ENCODE peak calls at places on chromosome 16, in four cellular contexts. B is transverse colon, U is IMR-90, K is uterus. H is an unnamed sample. For H3K4me1 and H3K27me3, the result is how much of the 10 kb centered on the place peaks cover.

GRCh38 chr16:51409001-51409675 is 258.1 kb upstream of the SALL1 start:
- DNase-seq in B (no peak), U (peak), K (peak), H (no peak)

GRCh38 chr16:77569406-77569805 is 134.6 kb upstream of the ADAMTS18 start:
- DNase-seq in B (no peak), U (no peak), K (no peak), H (no peak)

GRCh38 chr16:66844342-66845079 is at the start of gene CA7:
- DNase-seq in B (no peak), U (no peak), K (peak), H (no peak)

GRCh38 chr16:65600046-65600445 is 478.2 kb upstream of the CDH11 start:
- DNase-seq in B (no peak), U (no peak), K (no peak), H (no peak)

GRCh38 chr16:48385272-48385953 is at the start of gene SIAH1:
- DNase-seq in B (peak), U (peak), K (peak), H (peak)

GRCh38 chr16:21283521-21284289 is 5.6 kb upstream of the CRYM start:
- DNase-seq in B (peak), U (peak), K (peak), H (no peak)

GRCh38 chr16:88650749-88651275 is at the start of gene CYBA:
- DNase-seq in B (peak), U (peak), K (peak), H (peak)

GRCh38 chr16:56830669-56831068 is 34.3 kb upstream of the SLC12A3 start:
- DNase-seq in B (no peak), U (no peak), K (no peak), H (no peak)

GRCh38 chr16:67883872-67884261 is 818 bp upstream of the NRN1L start:
- DNase-seq in B (peak), U (peak), K (peak), H (peak)

GRCh38 chr16:88527937-88528743 is 42.1 kb upstream of the ZC3H18 start:
- DNase-seq in B (no peak), U (no peak), K (no peak), H (no peak)

GRCh38 chr16:66357523-66357928 is 9.0 kb upstream of the CDH5 start:
- DNase-seq in B (peak), U (peak), K (peak), H (peak)

GRCh38 chr16:10070591-10070990 is 111.6 kb downstream of the GRIN2A start:
- DNase-seq in B (no peak), U (no peak), K (no peak), H (no peak)

GRCh38 chr16:987846-988245 is 6.3 kb downstream of the SOX8 start:
- DNase-seq in B (no peak), U (no peak), K (no peak), H (no peak)

GRCh38 chr16:50093607-50094570 is 28.1 kb downstream of the HEATR3 start:
- DNase-seq in B (peak), U (no peak), K (peak), H (peak)

GRCh38 chr16:61214780-61215179 is 821.5 kb downstream of the CDH8 start:
- DNase-seq in B (no peak), U (no peak), K (no peak), H (no peak)

GRCh38 chr16:4358831-4359561 is 7.9 kb upstream of the PAM16 start:
- DNase-seq in B (peak), U (no peak), K (peak), H (peak)

DNA sequence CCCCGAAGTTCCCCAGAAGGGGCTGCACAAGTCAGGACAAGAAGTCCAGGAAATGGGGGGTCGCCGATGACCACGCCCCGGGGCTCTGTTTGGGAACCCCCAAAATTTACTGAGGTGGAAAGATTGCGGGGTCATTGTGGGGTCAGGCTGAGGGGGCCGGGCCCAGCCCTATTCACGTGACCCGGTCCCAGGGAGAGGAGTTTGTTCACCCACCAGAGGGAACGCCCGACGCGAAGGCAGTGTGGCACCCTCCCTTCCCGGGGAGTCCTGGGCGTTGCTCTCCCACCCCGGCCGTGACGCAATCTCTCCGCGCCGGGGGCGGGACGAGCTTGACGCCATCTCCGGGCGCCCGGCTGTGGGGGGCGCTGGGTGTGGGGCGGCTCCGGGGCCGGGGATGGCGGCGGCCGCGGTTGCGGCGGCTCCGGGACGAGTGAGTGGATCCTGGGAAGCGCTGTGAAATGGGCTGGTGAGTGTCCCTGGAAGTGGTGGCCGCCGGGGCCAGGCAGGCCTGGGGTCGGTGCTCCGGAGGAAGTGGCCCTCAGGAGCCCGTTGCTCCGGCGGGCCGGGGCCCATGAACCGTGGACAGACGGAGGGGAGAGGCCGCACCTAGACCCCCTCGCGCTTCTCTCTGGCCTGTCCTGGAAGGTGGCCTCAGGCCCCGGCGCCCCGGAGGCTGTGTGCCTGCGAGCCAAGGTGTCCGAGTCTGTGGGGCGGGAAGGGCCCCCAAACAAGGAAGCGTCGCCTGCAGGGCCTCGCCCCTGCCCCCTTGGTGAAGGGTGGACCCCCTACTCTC is at the start of gene ATXN1L:
- DNase-seq in B (peak), U (peak), K (peak), H (peak)
- TF ChIP-seq POLR2A in B (peak), U (peak), K (peak), H (peak)

GRCh38 chr16:11276880-11277593 is 757 bp upstream of the PRM2 start:
- DNase-seq in B (no peak), U (no peak), K (no peak), H (no peak)

GRCh38 chr16:11278681-11279628 is 2.2 kb downstream of the PRM1 start:
- DNase-seq in B (no peak), U (no peak), K (no peak), H (no peak)

GRCh38 chr16:11277607-11278337 is 1.5 kb upstream of the PRM2 start:
- DNase-seq in B (no peak), U (no peak), K (no peak), H (no peak)

GRCh38 chr16:11283820-11284248 is 2.7 kb upstream of the PRM1 start:
- DNase-seq in B (no peak), U (peak), K (no peak), H (no peak)

GRCh38 chr16:11280616-11281522 is at the start of gene PRM1:
- DNase-seq in B (no peak), U (no peak), K (no peak), H (no peak)
- H3K4me1 ChIP-seq in B (under half), U (under half), K (under half), H (under half)

DNA sequence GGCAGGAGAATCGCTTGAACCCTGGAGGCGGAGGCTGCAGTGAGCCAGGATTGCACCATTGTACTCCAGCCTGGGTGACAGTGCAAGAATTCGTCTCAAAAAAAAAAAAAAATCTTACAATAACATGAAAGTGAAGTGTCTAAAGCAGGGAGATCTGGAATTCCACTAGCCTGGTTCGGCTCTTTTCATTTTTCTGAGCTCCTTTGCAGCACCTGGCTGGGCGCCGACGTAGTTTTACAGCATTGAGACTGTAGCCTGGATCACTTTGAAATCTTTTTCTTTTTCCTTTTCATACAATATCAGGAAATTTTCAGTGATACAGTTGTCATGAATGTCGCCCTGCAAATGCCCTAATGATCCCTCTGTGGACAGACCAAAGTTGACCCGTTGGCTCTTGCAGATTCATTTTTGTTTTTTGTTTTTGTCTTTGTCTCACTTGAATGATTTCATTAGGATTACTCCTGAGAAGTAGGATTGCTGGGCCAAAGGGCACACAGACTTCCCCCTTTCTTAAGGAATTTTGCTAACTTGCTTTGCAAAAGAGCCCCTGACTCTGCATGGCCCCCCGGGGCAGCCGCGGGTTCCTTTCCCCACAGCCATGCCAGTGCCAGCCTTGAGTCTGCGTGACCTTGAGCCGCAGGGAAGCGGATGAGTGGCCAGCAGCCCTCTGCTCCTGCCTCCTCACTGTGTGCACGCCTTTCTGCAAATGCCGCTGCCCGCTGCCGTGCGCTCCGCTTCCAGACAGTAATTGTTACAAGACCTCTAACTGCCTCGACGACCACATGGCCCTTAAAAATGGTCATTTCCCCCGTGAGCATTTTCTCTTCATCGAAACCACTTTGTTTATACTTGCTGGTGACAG is 28.0 kb downstream of the CRISPLD2 start:
- DNase-seq in B (no peak), U (no peak), K (no peak), H (no peak)
- H3K27me3 ChIP-seq in B (under half), U (under half), K (under half), H (under half)

DNA sequence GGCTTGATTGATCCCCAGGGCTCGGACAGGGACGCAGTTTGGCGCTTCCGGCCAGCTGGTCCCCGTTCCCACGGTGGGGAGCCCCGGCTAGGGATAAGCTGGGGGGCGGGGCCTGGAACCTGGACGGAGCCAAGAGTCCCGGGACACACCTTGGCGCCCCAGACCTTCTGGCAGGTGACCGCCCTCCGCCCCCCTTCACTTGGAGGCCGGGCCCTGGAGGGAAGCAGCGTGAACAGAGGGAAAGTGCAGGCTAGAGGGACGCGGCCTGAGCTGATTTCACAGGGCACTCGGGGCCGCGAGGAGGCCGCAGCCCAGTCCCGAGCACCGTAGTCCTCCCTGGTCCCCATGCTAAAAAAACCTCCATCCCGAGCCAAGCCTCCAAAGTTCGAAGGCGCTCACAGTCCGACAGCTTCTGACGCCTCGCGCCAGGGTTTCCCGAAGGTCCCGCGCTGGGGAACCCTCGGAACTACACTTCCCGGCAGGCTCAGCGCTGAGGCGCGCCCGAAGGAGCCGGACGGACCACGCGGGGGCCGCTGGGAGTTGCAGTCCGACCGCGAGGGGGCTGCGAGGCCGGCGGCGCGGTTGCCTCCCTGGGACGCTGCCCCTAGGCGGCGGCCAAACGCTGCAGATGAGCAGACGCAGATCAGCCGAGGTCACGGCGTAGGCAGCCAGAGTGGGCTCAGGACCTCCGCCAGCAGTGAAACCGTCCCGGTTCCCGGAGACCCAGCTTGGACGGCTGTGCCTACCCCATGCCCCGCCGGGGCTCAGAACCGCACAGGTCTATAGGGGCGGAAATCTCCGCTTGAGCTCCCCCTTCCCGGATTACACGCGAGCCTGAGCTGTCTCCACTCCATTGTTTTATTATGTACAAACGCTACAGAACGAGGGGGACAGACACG is at the start of gene TBX6:
- DNase-seq in B (peak), U (peak), K (peak), H (peak)
- TF ChIP-seq POLR2A in B (peak), U (no peak), K (peak), H (no peak)

DNA sequence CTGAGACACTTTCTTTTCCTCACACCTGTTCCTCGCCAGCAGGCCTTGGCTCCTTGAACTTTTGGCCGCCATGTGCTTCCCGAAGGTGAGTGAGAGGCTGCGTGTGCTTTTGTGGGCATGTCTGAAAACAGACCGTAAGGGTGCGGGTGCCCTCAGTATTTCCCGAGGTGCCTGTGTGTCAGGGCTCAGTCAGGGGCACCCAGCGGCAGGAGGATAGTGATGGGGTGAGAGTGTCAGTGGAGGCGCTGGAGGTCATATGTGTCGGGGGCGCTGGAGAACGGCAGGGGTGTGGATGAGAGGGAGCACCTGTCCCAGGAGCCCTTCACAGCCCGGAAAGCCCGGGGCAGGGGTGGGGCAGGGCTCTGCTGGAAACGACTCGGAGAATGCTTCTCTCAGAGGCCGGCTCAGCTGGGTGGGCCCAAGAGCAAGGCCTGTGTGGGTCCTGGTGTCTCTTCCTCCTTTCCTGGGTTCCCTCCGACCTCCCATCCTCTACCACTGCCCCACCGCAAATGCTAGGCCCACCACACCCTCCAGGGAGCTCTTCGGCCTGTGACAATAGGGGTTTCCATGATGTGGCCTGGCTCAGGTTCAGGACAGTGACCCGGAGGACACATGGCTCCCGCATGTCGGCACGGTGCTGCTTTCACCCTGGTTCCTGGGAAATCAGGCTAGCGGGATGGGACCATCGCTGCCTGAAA is 451 bp downstream of the IL32 start:
- DNase-seq in B (no peak), U (no peak), K (no peak), H (peak)
- H3K4me1 ChIP-seq in B (under half), U (under half), K (under half), H (under half)

GRCh38 chr16:54434859-54435258 is 148.3 kb upstream of the IRX3 start:
- DNase-seq in B (no peak), U (no peak), K (no peak), H (no peak)

GRCh38 chr16:54438469-54438868 is 151.9 kb upstream of the IRX3 start:
- DNase-seq in B (no peak), U (no peak), K (no peak), H (no peak)

GRCh38 chr16:54436342-54436741 is 149.8 kb upstream of the IRX3 start:
- DNase-seq in B (no peak), U (no peak), K (no peak), H (no peak)

GRCh38 chr16:54437921-54438320 is 151.3 kb upstream of the IRX3 start:
- DNase-seq in B (no peak), U (no peak), K (no peak), H (no peak)

GRCh38 chr16:54437361-54437760 is 150.8 kb upstream of the IRX3 start:
- DNase-seq in B (no peak), U (no peak), K (no peak), H (no peak)
- H3K27me3 ChIP-seq in B (under half), U (under half), K (under half), H (under half)

GRCh38 chr16:53041196-53041977 is 11.3 kb downstream of the CHD9NB start:
- DNase-seq in B (peak), U (peak), K (peak), H (peak)

GRCh38 chr16:53045554-53046250 is 7.0 kb downstream of the CHD9NB start:
- DNase-seq in B (peak), U (no peak), K (no peak), H (peak)

GRCh38 chr16:53042235-53042645 is 10.5 kb downstream of the CHD9NB start:
- DNase-seq in B (no peak), U (no peak), K (no peak), H (no peak)

GRCh38 chr16:53043462-53043861 is 9.2 kb downstream of the CHD9NB start:
- DNase-seq in B (peak), U (no peak), K (no peak), H (no peak)

DNA sequence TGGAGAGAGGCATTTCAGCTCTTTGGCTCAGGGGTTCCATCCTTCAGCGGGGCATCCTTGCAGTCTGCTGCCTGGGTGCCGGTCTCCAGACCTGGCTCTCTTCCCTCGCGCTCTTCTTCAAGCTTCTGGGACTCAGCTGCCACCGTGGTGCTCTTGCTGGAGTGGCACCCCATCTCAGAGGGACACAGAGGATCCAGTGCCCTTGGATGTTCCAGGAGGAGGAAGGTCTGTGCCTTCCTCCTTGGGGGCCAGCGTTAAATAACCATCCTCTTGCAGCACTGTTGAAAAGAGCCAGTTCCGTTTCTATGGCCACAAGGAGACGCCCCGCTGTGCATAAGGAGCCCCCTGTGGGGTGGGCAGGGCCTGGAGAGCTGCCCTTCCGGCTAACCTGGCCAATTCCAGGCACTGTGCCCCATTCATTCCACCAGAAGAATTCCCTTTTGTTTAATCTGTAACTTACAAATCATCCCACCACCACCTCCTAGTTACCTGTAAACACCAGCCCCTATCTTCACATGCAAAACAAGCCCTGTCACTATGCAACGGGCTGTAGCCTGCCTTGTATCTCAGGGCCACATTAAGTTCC is 8.6 kb downstream of the CHD9NB start:
- DNase-seq in B (peak), U (no peak), K (no peak), H (peak)
- TF ChIP-seq POLR2A in B (no peak), U (no peak), K (no peak), H (peak)

GRCh38 chr16:86122681-86123342 is 223.8 kb downstream of the IRF8 start:
- DNase-seq in B (peak), U (no peak), K (no peak), H (no peak)
- H3K4me1 ChIP-seq in B (under half), U (under half), K (under half), H (under half)

GRCh38 chr16:79587897-79588296 is 12.6 kb downstream of the MAF start:
- DNase-seq in B (no peak), U (no peak), K (no peak), H (no peak)
- H3K27me3 ChIP-seq in B (half or more), U (under half), K (under half), H (under half)